ENCODE peak calls at places on chromosomes 12 and 14, in nine cellular contexts. Y is HepG2, N is heart left ventricle, H is Peyer's patch, V is right lobe of liver, K is IMR-90, C is breast epithelium, B is esophagus squamous epithelium, P is body of pancreas. G is an unnamed sample. For H3K4me1, the result is how much of the 10 kb centered on the place peaks cover.

GRCh38 chr12:93571854-93572711 is at the start of gene SOCS2:
- DNase-seq in Y (no peak), B (no peak), V (peak), K (peak), N (peak), C (no peak), H (peak), P (peak), G (peak)

GRCh38 chr14:49915085-49915484 is 22.2 kb downstream of the ARF6 start:
- DNase-seq in P (no peak), Y (no peak), B (no peak), N (no peak), V (no peak), C (no peak), K (no peak), H (no peak), G (no peak)

GRCh38 chr12:40711121-40711520 is 18.9 kb downstream of the CNTN1 start:
- DNase-seq in H (no peak), N (no peak), Y (no peak), C (no peak), P (no peak), B (no peak), V (no peak), K (no peak), G (no peak)

GRCh38 chr12:48191096-48191495 is 7.7 kb downstream of the CCDC184 start:
- DNase-seq in K (no peak), P (no peak), Y (no peak), V (no peak), N (no peak), C (no peak), B (no peak), H (no peak), G (no peak)

GRCh38 chr14:78835909-78836308 is 665.7 kb downstream of the NRXN3 start:
- DNase-seq in B (no peak), P (no peak), K (no peak), H (no peak), Y (no peak), N (no peak), C (no peak), V (no peak), G (no peak)

GRCh38 chr12:110656071-110656655 is 32.8 kb downstream of the HVCN1 start:
- DNase-seq in C (no peak), N (no peak), H (no peak), V (no peak), P (no peak), K (no peak), B (no peak), Y (no peak), G (no peak)

GRCh38 chr14:104422301-104423223 is 157.0 kb upstream of the C14orf180 start:
- DNase-seq in K (no peak), N (no peak), H (peak), Y (no peak), B (no peak), V (no peak), C (no peak), P (no peak), G (peak)

GRCh38 chr14:64577211-64577610 is 27.4 kb downstream of the PPP1R36 start:
- DNase-seq in Y (no peak), H (no peak), C (no peak), P (no peak), K (no peak), N (no peak), B (no peak), V (no peak), G (no peak)

GRCh38 chr12:7219599-7220243 is 30.2 kb downstream of the PEX5 start:
- DNase-seq in H (no peak), K (peak), P (peak), V (no peak), B (no peak), Y (peak), N (peak), C (peak), G (peak)

GRCh38 chr12:6632026-6632978 is 3.5 kb downstream of the LPAR5 start:
- DNase-seq in P (no peak), V (no peak), C (no peak), K (no peak), H (no peak), Y (no peak), N (peak), B (no peak), G (no peak)

GRCh38 chr14:58955294-58955821 is 233.1 kb upstream of the DAAM1 start:
- DNase-seq in Y (no peak), P (no peak), H (no peak), K (peak), N (no peak), C (no peak), V (no peak), B (no peak), G (no peak)

GRCh38 chr14:69079188-69079742 is 73.7 kb downstream of the DCAF5 start:
- DNase-seq in K (peak), B (no peak), N (no peak), H (no peak), P (peak), Y (no peak), C (no peak), V (no peak), G (no peak)

GRCh38 chr14:104919993-104920315 is 4.7 kb upstream of the PLD4 start:
- DNase-seq in K (no peak), C (no peak), B (no peak), V (no peak), N (no peak), Y (no peak), H (no peak), P (no peak), G (no peak)

GRCh38 chr14:37122288-37122687 is 50.1 kb downstream of the SLC25A21 start:
- DNase-seq in N (no peak), H (no peak), C (no peak), K (peak), B (no peak), P (no peak), Y (peak), V (no peak), G (no peak)

GRCh38 chr14:99996951-99997571 is 68.2 kb upstream of the EVL start:
- DNase-seq in P (no peak), K (peak), C (no peak), N (no peak), Y (no peak), H (no peak), B (no peak), V (no peak), G (no peak)

GRCh38 chr12:20376984-20377383 is 8.6 kb downstream of the PDE3A start:
- DNase-seq in P (no peak), N (no peak), K (peak), B (no peak), V (no peak), Y (no peak), C (no peak), H (no peak), G (no peak)

GRCh38 chr14:43123544-43123943 is 1383.5 kb downstream of the FSCB start:
- DNase-seq in H (no peak), V (no peak), P (no peak), C (no peak), B (no peak), N (no peak), K (no peak), Y (no peak), G (no peak)

GRCh38 chr14:100609941-100610391 is 22.7 kb upstream of the BEGAIN start:
- DNase-seq in B (no peak), P (no peak), K (no peak), Y (no peak), C (no peak), H (peak), V (peak), N (peak), G (no peak)

GRCh38 chr14:95519699-95520098 is 3.2 kb upstream of the SYNE3 start:
- DNase-seq in K (peak), B (peak), H (no peak), Y (no peak), N (peak), V (no peak), P (peak), C (no peak), G (peak)

GRCh38 chr12:111741235-111741812 is 25.4 kb upstream of the ALDH2 start:
- DNase-seq in K (peak), H (no peak), V (no peak), N (no peak), P (peak), Y (no peak), C (no peak), B (no peak), G (peak)

DNA sequence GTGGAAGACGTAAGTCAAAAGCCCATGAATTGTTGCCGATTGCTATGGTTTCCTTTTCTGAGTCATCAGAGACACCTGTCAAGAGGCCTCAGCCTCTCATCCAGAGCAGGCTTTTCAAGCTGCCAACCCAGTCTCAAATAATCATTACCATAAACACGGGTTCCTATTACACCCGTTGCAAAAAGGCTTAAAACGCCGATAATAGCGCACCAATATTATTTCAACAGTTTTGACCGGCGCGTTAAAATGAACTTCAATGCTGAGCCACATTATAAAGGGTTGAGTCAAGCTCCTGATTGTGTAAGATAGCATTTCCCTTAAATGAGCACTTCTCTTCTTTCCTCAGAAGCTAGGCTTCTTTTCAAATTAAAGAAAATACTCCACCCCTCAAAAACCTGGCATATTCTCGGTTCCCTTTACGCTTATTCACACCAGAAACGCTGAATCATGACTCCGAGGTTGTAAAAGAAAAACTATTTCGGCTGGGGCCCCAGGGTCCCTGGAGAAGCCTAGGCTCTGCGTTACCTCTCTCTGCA is 1.4 kb downstream of the TMTC1 start:
- DNase-seq in H (no peak), V (no peak), B (no peak), K (peak), C (no peak), P (no peak), Y (no peak), N (no peak), G (no peak)
- TF ChIP-seq POLR2A in H (no peak), V (no peak), B (peak), K (no peak), C (no peak), P (no peak), Y (no peak), N (no peak), G (no peak)

GRCh38 chr12:12025799-12026386 is 44.8 kb upstream of the BCL2L14 start:
- DNase-seq in K (no peak), B (no peak), N (no peak), Y (no peak), H (peak), C (no peak), P (no peak), V (no peak), G (no peak)
- H3K4me1 ChIP-seq in K (under half), B (under half), N (under half), Y (under half), H (under half), C (under half), P (under half), V (under half), G (under half)

GRCh38 chr14:81427348-81428058 is 27.4 kb upstream of the STON2 start:
- DNase-seq in B (no peak), C (no peak), V (no peak), Y (no peak), H (no peak), N (peak), K (no peak), P (no peak), G (no peak)
- TF ChIP-seq POLR2A in B (no peak), C (no peak), V (no peak), Y (no peak), H (no peak), N (no peak), K (no peak), P (no peak), G (no peak)

DNA sequence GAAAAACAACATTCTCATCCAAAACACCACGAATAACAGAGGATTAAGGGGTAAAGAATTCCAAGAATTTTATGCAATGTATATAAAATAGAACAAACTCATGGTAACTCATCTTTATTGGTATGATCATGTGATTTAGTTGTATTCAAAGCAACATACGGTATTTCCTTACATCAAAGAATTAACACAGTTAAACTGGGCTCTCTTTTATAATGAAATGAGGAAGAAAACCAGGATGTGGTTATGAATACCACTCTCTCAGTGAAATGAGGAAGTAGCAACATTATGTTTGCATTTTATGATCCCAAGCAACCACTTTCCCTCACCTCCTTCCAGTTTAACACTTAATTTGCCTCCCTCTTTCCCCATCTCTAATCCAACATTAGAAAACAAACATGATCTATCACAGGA is 22.9 kb downstream of the SPTLC2 start:
- DNase-seq in V (no peak), Y (no peak), K (peak), C (no peak), P (no peak), B (no peak), N (no peak), H (no peak), G (no peak)
- H3K4me1 ChIP-seq in V (under half), Y (under half), K (under half), C (under half), P (under half), B (under half), N (under half), H (under half), G (under half)

DNA sequence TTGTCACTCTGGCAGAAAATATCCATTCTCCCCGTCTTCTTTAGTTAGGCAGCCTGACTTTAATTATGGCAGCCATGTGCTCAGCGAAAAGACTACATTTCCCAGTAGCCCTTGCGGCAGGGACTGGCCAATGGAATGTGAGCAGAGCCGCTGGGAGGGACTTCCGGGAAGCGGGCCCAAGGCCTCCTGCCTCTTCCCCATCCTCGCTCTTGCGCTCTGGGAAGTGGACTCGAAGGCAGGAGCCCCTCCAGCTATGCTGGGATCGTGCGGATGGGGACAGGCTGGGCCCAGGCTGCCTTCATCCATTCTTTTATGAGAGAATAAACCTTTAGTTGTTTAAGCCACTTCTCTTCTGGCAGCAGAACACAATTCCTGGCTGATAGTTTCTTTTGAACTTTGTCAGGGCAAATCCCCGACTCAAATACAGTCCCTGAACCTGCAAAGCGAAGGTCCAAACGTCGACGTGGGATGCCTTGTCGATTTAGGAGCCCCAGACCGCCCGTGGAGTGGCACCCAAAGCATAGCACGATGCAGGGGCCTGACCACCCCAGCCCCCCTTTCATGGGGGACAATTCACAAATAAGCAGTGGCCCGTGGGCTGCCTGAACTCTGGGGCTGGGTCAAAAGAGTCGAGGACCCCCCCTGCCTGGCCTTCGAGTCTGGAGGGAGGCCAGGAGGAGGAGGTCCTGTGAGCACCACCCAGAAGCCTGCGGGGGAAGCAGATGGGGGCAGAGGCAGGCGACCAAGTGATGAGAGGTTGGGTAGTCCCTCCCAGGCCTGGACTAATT is 15.6 kb upstream of the LRTM2 start:
- DNase-seq in C (peak), N (peak), B (no peak), K (peak), Y (peak), P (peak), H (peak), V (peak), G (peak)
- TF ChIP-seq POLR2A in C (no peak), N (no peak), B (no peak), K (no peak), Y (no peak), P (no peak), H (no peak), V (no peak), G (no peak)

GRCh38 chr14:70888681-70889175 is 18.5 kb upstream of the PCNX1 start:
- DNase-seq in C (no peak), H (no peak), K (peak), B (no peak), Y (no peak), N (no peak), V (no peak), P (no peak), G (no peak)

GRCh38 chr14:70886421-70887206 is 20.6 kb upstream of the PCNX1 start:
- DNase-seq in Y (no peak), C (no peak), K (no peak), B (no peak), H (no peak), V (no peak), N (peak), P (no peak), G (no peak)

GRCh38 chr14:70888151-70888499 is 19.1 kb upstream of the PCNX1 start:
- DNase-seq in P (no peak), V (no peak), B (no peak), N (no peak), K (no peak), Y (no peak), C (no peak), H (no peak), G (no peak)

GRCh38 chr14:70885343-70886014 is 21.8 kb upstream of the PCNX1 start:
- DNase-seq in C (no peak), K (no peak), V (no peak), B (no peak), N (no peak), P (no peak), H (no peak), Y (no peak), G (no peak)

DNA sequence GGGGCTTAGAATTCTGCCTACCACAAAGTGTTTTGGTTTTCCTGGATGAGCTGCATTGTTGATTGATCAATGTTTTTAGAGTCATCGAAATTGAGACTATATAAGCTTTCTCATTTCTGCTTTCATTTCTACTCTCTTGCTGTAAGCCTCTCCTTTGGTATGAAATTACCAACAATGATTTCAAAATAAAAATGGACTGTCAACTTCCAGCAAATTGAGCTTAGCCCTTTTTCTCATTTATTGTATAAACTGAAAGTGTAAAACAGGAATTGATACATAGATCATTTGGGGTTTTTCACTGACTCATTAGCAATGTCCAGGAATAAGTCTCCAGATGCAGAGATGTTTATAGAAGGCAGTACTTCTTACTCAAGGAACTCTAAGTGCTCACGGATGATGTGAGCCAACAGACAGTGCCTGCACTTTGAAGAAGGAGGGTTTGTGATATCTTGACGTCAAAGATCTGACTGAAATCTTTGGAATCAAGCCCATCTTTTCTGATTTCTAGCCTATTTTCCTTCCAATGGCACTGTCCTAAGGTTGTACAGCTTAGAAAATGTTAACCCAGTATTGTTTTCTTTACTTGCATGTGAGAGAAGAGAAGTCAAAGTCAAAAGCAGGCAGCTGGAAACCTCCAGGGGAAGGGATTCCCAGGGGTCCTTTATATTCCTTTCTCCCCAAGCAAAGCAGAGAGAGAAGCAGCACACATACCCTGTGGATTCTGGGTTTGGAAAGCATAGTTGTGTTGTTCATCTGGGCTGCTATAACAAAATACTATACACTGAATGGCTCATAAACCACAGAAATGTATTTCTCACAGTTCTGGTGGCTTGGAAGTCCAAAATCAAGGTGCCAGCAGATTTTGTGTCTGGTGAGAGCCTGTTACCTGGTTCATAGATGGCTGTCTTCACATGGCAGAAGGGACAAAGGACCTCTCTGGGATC is 19.8 kb upstream of the PCNX1 start:
- DNase-seq in V (no peak), B (no peak), P (no peak), C (no peak), N (no peak), Y (no peak), H (no peak), K (peak), G (no peak)
- H3K4me1 ChIP-seq in V (under half), B (under half), P (under half), C (under half), N (under half), Y (under half), H (under half), K (under half), G (under half)

DNA sequence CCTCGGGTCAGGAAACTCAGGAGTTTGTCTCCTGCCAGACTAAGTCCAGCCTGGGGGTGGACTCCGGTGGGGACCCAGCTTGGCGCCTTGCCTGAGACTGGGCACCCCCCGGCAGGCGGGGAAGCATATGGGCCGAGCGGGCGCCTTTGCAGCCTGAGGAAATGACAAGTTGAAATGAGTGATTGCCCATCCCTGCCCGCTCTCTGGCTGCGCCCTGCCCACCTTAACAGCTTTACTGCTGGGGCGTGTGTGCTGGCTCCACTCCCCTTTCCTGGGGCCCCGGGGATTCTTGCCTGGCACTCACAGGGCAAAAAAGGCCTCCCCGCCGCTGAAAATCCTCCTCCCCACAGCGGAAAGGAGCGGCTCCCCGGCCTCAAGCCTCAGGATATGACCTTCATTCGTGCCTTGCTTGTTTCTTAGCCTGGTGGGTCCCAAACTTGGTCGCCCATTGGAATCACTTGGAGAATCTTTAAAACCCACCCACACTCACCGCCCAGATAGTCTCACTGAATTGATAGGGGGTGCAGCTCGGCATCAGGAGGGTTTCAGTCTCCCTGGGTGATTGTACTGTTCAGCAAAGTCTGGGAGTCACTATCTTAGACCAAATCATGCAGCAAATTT is 1.5 kb downstream of the RFLNA start:
- DNase-seq in K (no peak), N (no peak), C (no peak), V (peak), B (no peak), H (peak), P (no peak), Y (no peak), G (no peak)
- TF ChIP-seq POLR2A in K (no peak), N (no peak), C (no peak), V (no peak), B (no peak), H (peak), P (no peak), Y (no peak), G (no peak)

G was measured in stomach.